ENCODE peak calls at places on chromosomes 2 and 18, in four cellular contexts. P, H, Z and T are unnamed samples.
A peak's percentile ranks its signal among the peaks of the same experiment; 100 is the strongest.

GRCh38 chr2:85661139-85661858 is 6.7 kb downstream of the SFTPB start:
- DNase-seq in P (peak; percentile 40), H (no peak), Z (peak; percentile 39), T (no peak)

GRCh38 chr2:75325594-75325993 is 126.3 kb upstream of the TACR1 start:
- DNase-seq in P (no peak), H (no peak), Z (no peak), T (no peak)

GRCh38 chr2:49248506-49248905 is 94.2 kb upstream of the FSHR start:
- DNase-seq in P (no peak), H (no peak), Z (no peak), T (no peak)

GRCh38 chr18:79210002-79210910 is 141.1 kb downstream of the ATP9B start:
- DNase-seq in P (no peak), H (no peak), Z (no peak), T (no peak)

GRCh38 chr2:159153463-159153862 is 133.0 kb downstream of the WDSUB1 start:
- DNase-seq in P (no peak), H (no peak), Z (no peak), T (no peak)

GRCh38 chr2:54611830-54612545 is 111.5 kb upstream of the EML6 start:
- DNase-seq in P (no peak), H (no peak), Z (no peak), T (no peak)

GRCh38 chr2:176419591-176420071 is 150.4 kb downstream of the MTX2 start:
- DNase-seq in P (no peak), H (no peak), Z (no peak), T (no peak)

GRCh38 chr2:219561179-219562048 is 9.9 kb downstream of the OBSL1 start:
- DNase-seq in P (no peak), H (no peak), Z (no peak), T (no peak)

GRCh38 chr2:216792222-216793001 is 67.5 kb downstream of the TNP1 start:
- DNase-seq in P (no peak), H (no peak), Z (peak; percentile 90), T (no peak)

GRCh38 chr2:238446371-238446770 is 19.6 kb downstream of the ASB1 start:
- DNase-seq in P (no peak), H (no peak), Z (no peak), T (no peak)

GRCh38 chr2:288743-289361 is 961 bp upstream of the ALKAL2 start:
- DNase-seq in P (no peak), H (no peak), Z (no peak), T (no peak)

GRCh38 chr18:11992096-11992785 is 10.9 kb downstream of the IMPA2 start:
- DNase-seq in P (no peak), H (peak; percentile 53), Z (peak; percentile 24), T (no peak)

GRCh38 chr2:103789716-103790085 is 1027.9 kb downstream of the TMEM182 start:
- DNase-seq in P (no peak), H (no peak), Z (no peak), T (no peak)

GRCh38 chr2:24353364-24353763 is 7.0 kb downstream of the ITSN2 start:
- DNase-seq in P (no peak), H (no peak), Z (no peak), T (no peak)

GRCh38 chr2:24354899-24355298 is 5.4 kb downstream of the ITSN2 start:
- DNase-seq in P (no peak), H (no peak), Z (no peak), T (no peak)

GRCh38 chr2:24352664-24353063 is 7.7 kb downstream of the ITSN2 start:
- DNase-seq in P (no peak), H (no peak), Z (no peak), T (no peak)

GRCh38 chr2:24354382-24354781 is 6.0 kb downstream of the ITSN2 start:
- DNase-seq in P (no peak), H (no peak), Z (no peak), T (no peak)

GRCh38 chr2:24353933-24354332 is 6.4 kb downstream of the ITSN2 start:
- DNase-seq in P (no peak), H (no peak), Z (no peak), T (no peak)
- H3K27ac ChIP-seq in P (peak overlapping the region; percentile 48), H (peak overlapping the region; percentile 50), Z (no peak overlapping the region), T (no peak overlapping the region)

GRCh38 chr2:172048996-172049503 is 36.3 kb upstream of the DLX1 start:
- DNase-seq in P (no peak), H (no peak), Z (no peak), T (no peak)

GRCh38 chr2:172048195-172048995 is 36.9 kb upstream of the DLX1 start:
- DNase-seq in P (no peak), H (no peak), Z (no peak), T (no peak)

GRCh38 chr2:172049721-172050120 is 35.6 kb upstream of the DLX1 start:
- DNase-seq in P (no peak), H (no peak), Z (no peak), T (no peak)

GRCh38 chr2:172052000-172052983 is 33.0 kb upstream of the DLX1 start:
- DNase-seq in P (no peak), H (no peak), Z (no peak), T (no peak)

DNA sequence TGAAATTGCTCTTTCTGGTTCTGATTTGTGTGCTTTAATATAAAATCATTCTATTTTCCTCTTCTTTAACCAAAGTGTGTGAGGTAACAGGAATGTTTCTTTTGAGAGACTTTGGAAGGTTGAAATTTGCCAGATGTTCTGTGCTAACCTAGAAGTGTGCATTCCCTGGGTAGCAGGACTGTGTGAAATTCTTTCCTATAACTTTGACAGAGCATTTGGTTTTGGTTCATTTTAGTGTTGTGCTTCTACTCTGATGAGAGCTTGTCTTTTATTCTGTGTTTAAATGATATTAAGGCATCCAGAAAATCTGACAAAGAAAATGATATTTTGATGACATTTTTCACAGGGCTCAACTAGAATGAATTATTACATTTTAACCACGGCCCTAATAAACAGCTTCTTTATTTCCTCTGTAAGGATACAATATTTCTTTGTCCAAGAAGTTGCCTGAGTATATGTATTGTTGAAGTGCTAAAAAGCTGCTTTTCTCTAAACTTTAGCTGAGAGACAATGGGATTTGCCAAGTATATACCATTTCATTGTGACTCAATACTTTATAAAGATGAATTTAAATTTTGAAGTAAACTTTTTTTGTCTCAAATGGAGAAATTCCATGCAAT is 34.7 kb upstream of the DLX1 start:
- DNase-seq in P (no peak), H (no peak), Z (no peak), T (no peak)
- H3K27ac ChIP-seq in P (no peak overlapping the region), H (no peak overlapping the region), Z (no peak overlapping the region), T (no peak overlapping the region)

GRCh38 chr18:76491801-76492668 is 3.0 kb downstream of the ZNF516 start:
- DNase-seq in P (peak; percentile 41), H (peak; percentile 89), Z (peak; percentile 69), T (no peak)
- H3K27ac ChIP-seq in P (peak overlapping the region; percentile 82), H (peak overlapping the region; percentile 90), Z (no peak overlapping the region), T (peak overlapping the region; percentile 92)

DNA sequence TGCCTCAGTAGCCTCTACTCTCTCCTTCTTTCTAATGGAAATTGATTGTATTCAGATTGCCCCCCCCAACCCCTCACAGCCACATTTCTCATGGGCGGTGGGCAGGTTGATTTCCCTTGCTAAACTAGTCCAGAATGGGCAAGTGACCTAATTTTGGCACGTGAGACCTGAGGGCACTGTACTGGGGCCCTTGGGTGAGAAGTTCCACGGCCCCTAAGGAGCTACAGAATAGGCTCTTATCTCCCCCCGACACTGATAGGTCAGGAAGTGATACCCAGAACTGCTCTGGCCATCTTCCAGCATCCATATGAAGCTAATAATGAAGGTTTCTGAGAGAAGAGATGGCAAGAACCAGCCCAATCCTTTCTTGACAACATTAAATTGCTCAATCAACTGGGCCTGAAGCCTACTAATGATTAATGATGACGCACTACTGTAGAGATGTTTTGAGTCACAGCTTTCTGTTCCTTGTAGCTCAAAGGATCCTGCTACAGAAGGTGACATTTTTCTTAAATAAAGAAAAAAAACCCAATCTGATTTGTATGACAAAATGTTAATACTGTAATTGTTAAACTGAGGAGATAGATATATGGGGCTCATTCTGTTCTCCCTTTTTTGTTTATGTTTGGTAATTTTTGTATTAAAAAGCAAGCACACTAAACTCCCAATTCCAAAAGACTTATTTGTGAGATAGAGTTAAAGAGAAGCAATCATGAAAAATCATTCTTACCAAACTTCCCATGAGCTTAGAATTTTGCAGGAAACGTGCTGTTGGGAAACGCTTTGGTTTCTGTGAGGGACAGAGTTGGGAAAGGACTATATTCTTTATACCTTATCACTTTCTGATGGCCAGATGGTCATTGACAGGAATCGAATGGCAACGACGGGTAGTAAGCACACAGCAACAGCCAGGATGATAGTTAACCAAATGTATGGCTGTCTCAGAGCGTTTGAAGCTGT is 28.2 kb upstream of the NARS1 start:
- DNase-seq in P (no peak), H (no peak), Z (no peak), T (no peak)
- H3K27ac ChIP-seq in P (peak overlapping the region; percentile 29), H (peak overlapping the region; percentile 34), Z (no peak overlapping the region), T (no peak overlapping the region)

DNA sequence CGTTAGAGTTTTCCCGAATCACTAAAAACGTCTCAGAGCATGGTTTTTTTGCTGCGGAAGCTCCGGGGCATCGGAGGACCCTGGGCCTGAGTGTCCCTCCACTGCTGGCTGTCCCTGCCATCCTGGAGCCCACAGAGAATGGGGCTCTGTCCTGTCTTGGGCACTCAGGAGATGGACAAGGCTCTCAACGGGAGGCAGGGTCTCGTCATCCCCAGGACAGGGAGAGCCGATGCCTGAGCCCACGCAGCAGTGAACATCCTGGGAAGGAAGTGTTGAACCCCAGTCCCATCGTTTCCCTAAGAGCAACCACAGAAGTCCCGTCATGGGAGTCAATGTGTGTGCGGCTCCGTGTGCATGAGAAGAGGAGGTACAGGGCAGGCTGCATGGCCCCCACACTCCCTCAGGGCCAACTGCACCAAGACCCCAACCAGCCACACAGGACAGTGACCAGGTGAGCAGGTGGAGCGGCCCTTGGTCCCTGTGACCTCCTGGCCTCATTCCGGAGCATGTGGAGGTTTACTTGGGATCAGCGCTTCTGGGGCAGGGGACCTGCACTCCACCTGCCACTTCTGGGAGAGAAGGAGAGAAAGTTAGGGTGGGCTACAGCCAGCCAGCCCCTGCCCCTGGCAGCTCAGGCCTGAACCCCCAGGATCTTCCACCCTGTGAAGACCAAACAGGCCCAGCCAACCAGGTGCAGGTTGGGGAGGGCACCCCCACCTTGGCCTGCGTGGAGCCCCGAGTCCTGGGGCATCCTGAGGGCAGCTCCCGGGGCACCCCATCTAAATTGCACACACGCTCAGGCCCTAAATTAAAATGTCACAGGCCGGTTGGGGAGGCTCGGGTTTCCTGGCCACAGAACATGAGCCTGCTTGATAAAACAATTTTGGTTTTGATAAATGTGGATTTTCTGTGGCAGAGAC is 3.1 kb upstream of the SNED1 start:
- DNase-seq in P (no peak), H (peak; percentile 66), Z (no peak), T (no peak)
- H3K27ac ChIP-seq in P (no peak overlapping the region), H (peak overlapping the region; percentile 81), Z (peak overlapping the region; percentile 24), T (no peak overlapping the region)

DNA sequence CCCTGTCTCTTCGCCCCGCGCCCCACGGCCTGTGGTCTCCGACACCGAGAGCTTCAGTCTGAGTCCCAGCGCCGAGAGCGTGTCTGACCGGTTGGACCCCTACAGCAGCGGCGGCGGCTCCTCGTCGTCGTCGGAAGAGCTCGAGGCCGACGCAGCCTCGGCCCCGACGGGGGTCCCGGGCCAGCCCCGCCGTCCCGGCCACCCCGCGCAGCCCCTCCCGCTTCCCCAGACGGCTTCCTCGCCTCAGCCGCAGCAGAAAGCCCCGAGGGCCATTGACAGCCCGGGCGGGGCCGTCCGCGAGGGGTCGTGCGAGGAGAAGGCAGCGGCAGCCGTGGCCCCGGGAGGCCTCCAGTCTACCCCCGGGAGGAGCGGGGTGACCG is 1.3 kb downstream of the PHLPP1 start:
- DNase-seq in P (peak; percentile 64), H (peak; percentile 92), Z (peak; percentile 61), T (peak; percentile 41)
- H3K27ac ChIP-seq in P (peak overlapping the region; percentile 90), H (peak overlapping the region; percentile 96), Z (no peak overlapping the region), T (peak overlapping the region; percentile 89)

GRCh38 chr2:64105676-64106461 is 38.4 kb downstream of the PELI1 start:
- DNase-seq in P (no peak), H (no peak), Z (no peak), T (no peak)
- H3K27ac ChIP-seq in P (no peak overlapping the region), H (peak overlapping the region; percentile 3), Z (no peak overlapping the region), T (no peak overlapping the region)